ENCODE peak calls at places on chromosomes 6 and 20, in four cellular contexts. I, D, O and F are unnamed samples.

GRCh38 chr6:26457407-26457795 is 354 bp upstream of the BTN2A1 start:
- DNase-seq in D (no peak), O (no peak), I (peak), F (peak)

GRCh38 chr6:116556065-116556464 is 2.5 kb downstream of the CALHM4 start:
- DNase-seq in D (no peak), O (peak), I (no peak), F (no peak)

GRCh38 chr20:4722993-4723392 is 1.3 kb downstream of the PRND start:
- DNase-seq in O (no peak), I (no peak), D (no peak), F (no peak)

GRCh38 chr20:10761786-10762185 is 88.0 kb upstream of the JAG1 start:
- DNase-seq in O (no peak), D (no peak), I (no peak), F (no peak)

GRCh38 chr6:47132724-47133123 is 90.6 kb upstream of the ADGRF1 start:
- DNase-seq in O (no peak), I (no peak), D (no peak), F (no peak)

GRCh38 chr20:62534526-62535221 is 58.9 kb upstream of the GATA5 start:
- DNase-seq in I (no peak), O (no peak), D (no peak), F (no peak)

GRCh38 chr20:64119301-64119680 is 11.9 kb upstream of the NPBWR2 start:
- DNase-seq in I (no peak), O (no peak), D (peak), F (no peak)

GRCh38 chr6:37004044-37004984 is 1.1 kb upstream of the FGD2 start:
- DNase-seq in D (peak), I (no peak), O (no peak), F (no peak)

GRCh38 chr6:52815167-52816092 is 11.8 kb upstream of the GSTA1 start:
- DNase-seq in I (no peak), D (no peak), O (peak), F (peak)

GRCh38 chr20:58524814-58525213 is 9.6 kb upstream of the APCDD1L start:
- DNase-seq in O (peak), I (no peak), D (no peak), F (no peak)

GRCh38 chr6:153051801-153052200 is 49.3 kb upstream of the MTRF1L start:
- DNase-seq in I (no peak), D (no peak), O (peak), F (no peak)

GRCh38 chr20:19849341-19850189 is 91.5 kb downstream of the RIN2 start:
- DNase-seq in I (no peak), D (no peak), O (peak), F (peak)

GRCh38 chr6:31530659-31531058 is 1.9 kb downstream of the MCCD1 start:
- DNase-seq in O (no peak), I (no peak), D (no peak), F (no peak)

GRCh38 chr6:16767765-16768514 is 6.7 kb upstream of the ATXN1 start:
- DNase-seq in O (no peak), D (no peak), I (no peak), F (no peak)

GRCh38 chr20:61345656-61346055 is 93.6 kb downstream of the CDH4 start:
- DNase-seq in D (no peak), O (no peak), I (no peak), F (no peak)

GRCh38 chr6:111871725-111872520 is 1.3 kb downstream of the FYN start:
- DNase-seq in O (peak), I (peak), D (no peak), F (peak)

GRCh38 chr6:63975685-63976084 is 340.1 kb downstream of the PHF3 start:
- DNase-seq in D (no peak), O (no peak), I (no peak), F (no peak)

GRCh38 chr20:35776513-35777101 is 4.8 kb downstream of the PHF20 start:
- DNase-seq in I (peak), O (peak), D (no peak), F (peak)

GRCh38 chr6:157280153-157280552 is 43.2 kb downstream of the TMEM242 start:
- DNase-seq in D (no peak), O (no peak), I (no peak), F (no peak)

GRCh38 chr6:87431263-87431662 is 23.5 kb downstream of the CFAP206 start:
- DNase-seq in O (peak), I (no peak), D (no peak), F (no peak)

GRCh38 chr20:51738877-51739447 is 29.2 kb downstream of the ATP9A start:
- DNase-seq in O (no peak), I (no peak), D (no peak), F (no peak)

GRCh38 chr6:56329296-56330050 is 82.1 kb upstream of the COL21A1 start:
- DNase-seq in O (peak), I (no peak), D (no peak), F (no peak)

GRCh38 chr20:33893314-33893713 is 82.2 kb downstream of the CHMP4B start:
- DNase-seq in O (peak), D (no peak), I (no peak), F (no peak)

GRCh38 chr6:142353690-142354089 is 51.9 kb downstream of the ADGRG6 start:
- DNase-seq in D (no peak), I (no peak), O (no peak), F (no peak)

GRCh38 chr6:98092326-98092725 is 742.0 kb upstream of the POU3F2 start:
- DNase-seq in I (no peak), D (no peak), O (no peak), F (no peak)